ENCODE peak calls at places on chromosome 6, in eight cellular contexts. T, Q, A, U, M, B, R and V are unnamed samples.

GRCh38 chr6:124753001-124753400 is 209.2 kb upstream of the RNF217 start:
- DNase-seq in T (no peak), Q (no peak), A (no peak), U (no peak), M (no peak), B (no peak), R (no peak), V (no peak)

GRCh38 chr6:149060985-149061760 is 256.3 kb upstream of the TAB2 start:
- DNase-seq in T (no peak), Q (peak; percentile 44), A (no peak), U (peak; percentile 90), M (no peak), B (no peak), R (no peak), V (peak; percentile 27)

GRCh38 chr6:36442083-36442670 is 477 bp downstream of the PXT1 start:
- DNase-seq in T (no peak), Q (peak; percentile 10), A (no peak), U (no peak), M (no peak), B (no peak), R (no peak), V (no peak)

GRCh38 chr6:64012351-64013060 is 376.9 kb downstream of the PHF3 start:
- DNase-seq in T (peak; percentile 7), Q (peak; percentile 44), A (peak; percentile 32), U (peak; percentile 57), M (no peak), B (peak; percentile 52), R (peak; percentile 53), V (no peak)

GRCh38 chr6:5276596-5276995 is 15.3 kb downstream of the FARS2 start:
- DNase-seq in T (no peak), Q (no peak), A (no peak), U (no peak), M (no peak), B (peak; percentile 96), R (no peak), V (no peak)

GRCh38 chr6:134247271-134247833 is 70.6 kb downstream of the SGK1 start:
- DNase-seq in T (no peak), Q (peak; percentile 35), A (no peak), U (no peak), M (peak; percentile 52), B (no peak), R (no peak), V (no peak)

GRCh38 chr6:87066449-87067288 is 28.2 kb downstream of the CGA start:
- DNase-seq in T (peak; percentile 60), Q (peak; percentile 42), A (peak; percentile 75), U (peak; percentile 61), M (no peak), B (peak; percentile 40), R (peak; percentile 68), V (peak; percentile 17)

GRCh38 chr6:97459986-97460385 is 177.0 kb upstream of the MMS22L start:
- DNase-seq in T (no peak), Q (no peak), A (no peak), U (no peak), M (no peak), B (no peak), R (no peak), V (no peak)

GRCh38 chr6:119158057-119158848 is 79.8 kb upstream of the FAM184A start:
- DNase-seq in T (no peak), Q (no peak), A (no peak), U (no peak), M (no peak), B (no peak), R (peak; percentile 20), V (no peak)

GRCh38 chr6:88107241-88107640 is 58.9 kb downstream of the CNR1 start:
- DNase-seq in T (no peak), Q (no peak), A (no peak), U (no peak), M (no peak), B (no peak), R (no peak), V (no peak)

GRCh38 chr6:21582651-21583050 is 10.9 kb upstream of the SOX4 start:
- DNase-seq in T (no peak), Q (no peak), A (no peak), U (no peak), M (no peak), B (no peak), R (peak; percentile 42), V (no peak)

GRCh38 chr6:43992126-43992663 is 135.1 kb downstream of the MRPL14 start:
- DNase-seq in T (no peak), Q (no peak), A (no peak), U (no peak), M (no peak), B (no peak), R (no peak), V (no peak)

GRCh38 chr6:163381118-163381751 is 33.3 kb upstream of the QKI start:
- DNase-seq in T (no peak), Q (no peak), A (no peak), U (no peak), M (no peak), B (no peak), R (no peak), V (no peak)

GRCh38 chr6:55250400-55250799 is 76.1 kb downstream of the HCRTR2 start:
- DNase-seq in T (no peak), Q (no peak), A (no peak), U (no peak), M (no peak), B (no peak), R (no peak), V (no peak)

GRCh38 chr6:138926579-138926978 is 61.5 kb downstream of the REPS1 start:
- DNase-seq in T (no peak), Q (no peak), A (no peak), U (no peak), M (no peak), B (no peak), R (no peak), V (no peak)

GRCh38 chr6:109795994-109796555 is 105.0 kb downstream of the FIG4 start:
- DNase-seq in T (no peak), Q (no peak), A (no peak), U (no peak), M (no peak), B (no peak), R (no peak), V (no peak)

GRCh38 chr6:17098538-17098937 is 3.3 kb upstream of the STMND1 start:
- DNase-seq in T (no peak), Q (peak; percentile 14), A (no peak), U (no peak), M (no peak), B (peak; percentile 63), R (no peak), V (peak; percentile 20)

GRCh38 chr6:36977470-36977941 is 8.5 kb downstream of the MTCH1 start:
- DNase-seq in T (no peak), Q (no peak), A (peak; percentile 41), U (no peak), M (peak; percentile 4), B (peak; percentile 45), R (no peak), V (no peak)

GRCh38 chr6:156485145-156485544 is 292.0 kb upstream of the ARID1B start:
- DNase-seq in T (no peak), Q (no peak), A (no peak), U (no peak), M (no peak), B (no peak), R (no peak), V (no peak)

GRCh38 chr6:108123516-108123929 is 42.3 kb upstream of the NR2E1 start:
- DNase-seq in T (no peak), Q (no peak), A (no peak), U (no peak), M (no peak), B (no peak), R (no peak), V (no peak)

GRCh38 chr6:105515054-105515453 is 112.2 kb upstream of the PREP start:
- DNase-seq in T (peak; percentile 12), Q (no peak), A (no peak), U (no peak), M (no peak), B (no peak), R (no peak), V (no peak)

GRCh38 chr6:109033655-109034054 is 61.0 kb downstream of the SESN1 start:
- DNase-seq in T (no peak), Q (no peak), A (no peak), U (no peak), M (no peak), B (no peak), R (no peak), V (no peak)

GRCh38 chr6:167470101-167470835 is 145.4 kb downstream of the TTLL2 start:
- DNase-seq in T (no peak), Q (no peak), A (no peak), U (no peak), M (no peak), B (peak; percentile 37), R (no peak), V (no peak)